ENCODE peak calls at places on chromosomes 4 and X, in five cellular contexts. One of them, this sample, is unnamed.

GRCh38 chrX:39418936-39419659 is 617.8 kb downstream of the MID1IP1 start:
- DNase-seq in heart right ventricle: peak; percentile 53
- DNase-seq in left ventricle myocardium inferior: peak; percentile 62
- DNase-seq in endodermal cell: no peak
- DNase-seq in AG09319: no peak
- DNase-seq in this sample: no peak

GRCh38 chr4:153538408-153539057 is 72.4 kb downstream of the TMEM131L start:
- DNase-seq in endodermal cell: no peak
- DNase-seq in AG09319: no peak
- DNase-seq in heart right ventricle: no peak
- DNase-seq in left ventricle myocardium inferior: peak; percentile 47
- DNase-seq in this sample: no peak

GRCh38 chr4:14621731-14622459 is 380.4 kb upstream of the CPEB2 start:
- DNase-seq in endodermal cell: no peak
- DNase-seq in AG09319: no peak
- DNase-seq in heart right ventricle: no peak
- DNase-seq in left ventricle myocardium inferior: no peak
- DNase-seq in this sample: no peak

GRCh38 chr4:187663076-187663475 is 332.5 kb upstream of the ZFP42 start:
- DNase-seq in heart right ventricle: no peak
- DNase-seq in AG09319: no peak
- DNase-seq in left ventricle myocardium inferior: no peak
- DNase-seq in endodermal cell: no peak
- DNase-seq in this sample: no peak

GRCh38 chr4:126697748-126698147 is 935.0 kb upstream of the INTU start:
- DNase-seq in endodermal cell: no peak
- DNase-seq in heart right ventricle: no peak
- DNase-seq in AG09319: peak; percentile 43
- DNase-seq in left ventricle myocardium inferior: no peak
- DNase-seq in this sample: peak; percentile 74

GRCh38 chr4:168796362-168797106 is 213.5 kb downstream of the CBR4 start:
- DNase-seq in endodermal cell: no peak
- DNase-seq in AG09319: no peak
- DNase-seq in heart right ventricle: no peak
- DNase-seq in left ventricle myocardium inferior: no peak
- DNase-seq in this sample: peak; percentile 75

GRCh38 chr4:189322426-189322825 is 618.2 kb upstream of the FRG1 start:
- DNase-seq in heart right ventricle: no peak
- DNase-seq in endodermal cell: no peak
- DNase-seq in left ventricle myocardium inferior: no peak
- DNase-seq in AG09319: no peak
- DNase-seq in this sample: no peak

GRCh38 chrX:109856974-109857373 is 123.9 kb upstream of the ACSL4 start:
- DNase-seq in heart right ventricle: no peak
- DNase-seq in endodermal cell: no peak
- DNase-seq in left ventricle myocardium inferior: no peak
- DNase-seq in AG09319: no peak
- DNase-seq in this sample: peak; percentile 15

GRCh38 chr4:169270156-169270809 is 473 bp downstream of the SH3RF1 start:
- DNase-seq in heart right ventricle: peak; percentile 68
- DNase-seq in left ventricle myocardium inferior: peak; percentile 75
- DNase-seq in AG09319: no peak
- DNase-seq in endodermal cell: peak; percentile 84
- DNase-seq in this sample: no peak

GRCh38 chrX:117992324-117992723 is 124.3 kb downstream of the KLHL13 start:
- DNase-seq in AG09319: no peak
- DNase-seq in heart right ventricle: no peak
- DNase-seq in endodermal cell: no peak
- DNase-seq in left ventricle myocardium inferior: no peak
- DNase-seq in this sample: no peak

GRCh38 chrX:140087865-140088264 is 122.5 kb upstream of the CXorf66 start:
- DNase-seq in heart right ventricle: no peak
- DNase-seq in left ventricle myocardium inferior: no peak
- DNase-seq in endodermal cell: peak; percentile 45
- DNase-seq in AG09319: no peak
- DNase-seq in this sample: no peak

GRCh38 chrX:38500886-38501285 is 60.5 kb upstream of the TSPAN7 start:
- DNase-seq in AG09319: no peak
- DNase-seq in heart right ventricle: no peak
- DNase-seq in left ventricle myocardium inferior: no peak
- DNase-seq in endodermal cell: no peak
- DNase-seq in this sample: no peak

GRCh38 chrX:40153335-40154221 is 55.8 kb upstream of the BCOR start:
- DNase-seq in heart right ventricle: no peak
- DNase-seq in left ventricle myocardium inferior: peak; percentile 49
- DNase-seq in AG09319: no peak
- DNase-seq in endodermal cell: peak; percentile 83
- DNase-seq in this sample: no peak

GRCh38 chr4:161714022-161714751 is 449.6 kb downstream of the FSTL5 start:
- DNase-seq in left ventricle myocardium inferior: no peak
- DNase-seq in heart right ventricle: no peak
- DNase-seq in AG09319: peak; percentile 3
- DNase-seq in endodermal cell: no peak
- DNase-seq in this sample: no peak

GRCh38 chr4:168124008-168124641 is 31.8 kb downstream of the ANXA10 start:
- DNase-seq in endodermal cell: no peak
- DNase-seq in left ventricle myocardium inferior: no peak
- DNase-seq in AG09319: no peak
- DNase-seq in heart right ventricle: no peak
- DNase-seq in this sample: peak; percentile 73

GRCh38 chr4:40149960-40150385 is 46.9 kb upstream of the RHOH start:
- DNase-seq in heart right ventricle: peak; percentile 64
- DNase-seq in AG09319: peak; percentile 29
- DNase-seq in left ventricle myocardium inferior: peak; percentile 19
- DNase-seq in endodermal cell: peak; percentile 87
- DNase-seq in this sample: peak; percentile 66

GRCh38 chr4:88900432-88900831 is 156.6 kb downstream of the FAM13A start:
- DNase-seq in heart right ventricle: no peak
- DNase-seq in left ventricle myocardium inferior: no peak
- DNase-seq in AG09319: peak; percentile 7
- DNase-seq in endodermal cell: no peak
- DNase-seq in this sample: peak; percentile 61

GRCh38 chrX:140090800-140091275 is 125.5 kb upstream of the CXorf66 start:
- DNase-seq in heart right ventricle: no peak
- DNase-seq in AG09319: no peak
- DNase-seq in endodermal cell: peak; percentile 57
- DNase-seq in left ventricle myocardium inferior: no peak
- DNase-seq in this sample: no peak

GRCh38 chrX:4550018-4550417 is 836.6 kb upstream of the PRKX start:
- DNase-seq in AG09319: no peak
- DNase-seq in left ventricle myocardium inferior: no peak
- DNase-seq in heart right ventricle: no peak
- DNase-seq in endodermal cell: peak; percentile 71
- DNase-seq in this sample: no peak

GRCh38 chrX:17547658-17548057 is 172.7 kb downstream of the NHS start:
- DNase-seq in endodermal cell: no peak
- DNase-seq in AG09319: peak; percentile 54
- DNase-seq in heart right ventricle: peak; percentile 8
- DNase-seq in left ventricle myocardium inferior: peak; percentile 21
- DNase-seq in this sample: peak; percentile 71

GRCh38 chrX:136551410-136551809 is 19.4 kb downstream of the VGLL1 start:
- DNase-seq in endodermal cell: no peak
- DNase-seq in AG09319: no peak
- DNase-seq in heart right ventricle: no peak
- DNase-seq in left ventricle myocardium inferior: no peak
- DNase-seq in this sample: no peak

GRCh38 chr4:185782523-185782922 is 29.5 kb downstream of the SORBS2 start:
- DNase-seq in heart right ventricle: no peak
- DNase-seq in AG09319: no peak
- DNase-seq in left ventricle myocardium inferior: no peak
- DNase-seq in endodermal cell: no peak
- DNase-seq in this sample: no peak

GRCh38 chr4:13151178-13151577 is 333.0 kb downstream of the RAB28 start:
- DNase-seq in AG09319: no peak
- DNase-seq in endodermal cell: no peak
- DNase-seq in left ventricle myocardium inferior: no peak
- DNase-seq in heart right ventricle: no peak
- DNase-seq in this sample: no peak

GRCh38 chr4:2925931-2926860 is 37.0 kb downstream of the NOP14 start:
- DNase-seq in heart right ventricle: no peak
- DNase-seq in endodermal cell: peak; percentile 39
- DNase-seq in left ventricle myocardium inferior: no peak
- DNase-seq in AG09319: no peak
- DNase-seq in this sample: no peak

GRCh38 chrX:123607806-123608205 is 125.0 kb downstream of the THOC2 start:
- DNase-seq in AG09319: no peak
- DNase-seq in endodermal cell: no peak
- DNase-seq in heart right ventricle: no peak
- DNase-seq in left ventricle myocardium inferior: no peak
- DNase-seq in this sample: no peak

GRCh38 chr4:82780398-82781231 is 18.0 kb downstream of the SCD5 start:
- DNase-seq in AG09319: no peak
- DNase-seq in left ventricle myocardium inferior: peak; percentile 82
- DNase-seq in heart right ventricle: peak; percentile 85
- DNase-seq in endodermal cell: peak; percentile 75
- DNase-seq in this sample: no peak

GRCh38 chr4:140556372-140557085 is 12.2 kb downstream of the UCP1 start:
- DNase-seq in left ventricle myocardium inferior: no peak
- DNase-seq in endodermal cell: no peak
- DNase-seq in heart right ventricle: no peak
- DNase-seq in AG09319: no peak
- DNase-seq in this sample: no peak

GRCh38 chr4:1532549-1533395 is 126.5 kb upstream of the NKX1-1 start:
- DNase-seq in left ventricle myocardium inferior: peak; percentile 9
- DNase-seq in AG09319: no peak
- DNase-seq in heart right ventricle: no peak
- DNase-seq in endodermal cell: no peak
- DNase-seq in this sample: no peak

GRCh38 chr4:118683513-118683912 is 1.7 kb upstream of the METTL14 start:
- DNase-seq in left ventricle myocardium inferior: no peak
- DNase-seq in endodermal cell: peak; percentile 61
- DNase-seq in AG09319: no peak
- DNase-seq in heart right ventricle: no peak
- DNase-seq in this sample: no peak

GRCh38 chr4:664713-665231 is 9.3 kb downstream of the ATP5ME start:
- DNase-seq in endodermal cell: peak; percentile 36
- DNase-seq in AG09319: no peak
- DNase-seq in left ventricle myocardium inferior: no peak
- DNase-seq in heart right ventricle: no peak
- DNase-seq in this sample: no peak

GRCh38 chrX:125998432-125998831 is 167.7 kb downstream of the DCAF12L2 start:
- DNase-seq in AG09319: no peak
- DNase-seq in endodermal cell: no peak
- DNase-seq in heart right ventricle: no peak
- DNase-seq in left ventricle myocardium inferior: no peak
- DNase-seq in this sample: no peak
- TF ChIP-seq CTCF in AG09319: peak; percentile 4
- TF ChIP-seq CTCF in endodermal cell: peak; percentile 86
- TF ChIP-seq CTCF in heart right ventricle: peak; percentile 47
- TF ChIP-seq CTCF in left ventricle myocardium inferior: peak; percentile 45
- TF ChIP-seq CTCF in this sample: peak; percentile 38

GRCh38 chrX:129760981-129761380 is 18.8 kb upstream of the SASH3 start:
- DNase-seq in heart right ventricle: no peak
- DNase-seq in endodermal cell: no peak
- DNase-seq in left ventricle myocardium inferior: no peak
- DNase-seq in AG09319: no peak
- DNase-seq in this sample: no peak

GRCh38 chrX:129760155-129760554 is 19.6 kb upstream of the SASH3 start:
- DNase-seq in AG09319: no peak
- DNase-seq in left ventricle myocardium inferior: no peak
- DNase-seq in heart right ventricle: no peak
- DNase-seq in endodermal cell: no peak
- DNase-seq in this sample: no peak

GRCh38 chrX:129761596-129761995 is 18.2 kb upstream of the SASH3 start:
- DNase-seq in left ventricle myocardium inferior: no peak
- DNase-seq in AG09319: no peak
- DNase-seq in endodermal cell: no peak
- DNase-seq in heart right ventricle: no peak
- DNase-seq in this sample: no peak

GRCh38 chrX:129762448-129762847 is 17.3 kb upstream of the SASH3 start:
- DNase-seq in endodermal cell: no peak
- DNase-seq in heart right ventricle: no peak
- DNase-seq in AG09319: no peak
- DNase-seq in left ventricle myocardium inferior: no peak
- DNase-seq in this sample: no peak

DNA sequence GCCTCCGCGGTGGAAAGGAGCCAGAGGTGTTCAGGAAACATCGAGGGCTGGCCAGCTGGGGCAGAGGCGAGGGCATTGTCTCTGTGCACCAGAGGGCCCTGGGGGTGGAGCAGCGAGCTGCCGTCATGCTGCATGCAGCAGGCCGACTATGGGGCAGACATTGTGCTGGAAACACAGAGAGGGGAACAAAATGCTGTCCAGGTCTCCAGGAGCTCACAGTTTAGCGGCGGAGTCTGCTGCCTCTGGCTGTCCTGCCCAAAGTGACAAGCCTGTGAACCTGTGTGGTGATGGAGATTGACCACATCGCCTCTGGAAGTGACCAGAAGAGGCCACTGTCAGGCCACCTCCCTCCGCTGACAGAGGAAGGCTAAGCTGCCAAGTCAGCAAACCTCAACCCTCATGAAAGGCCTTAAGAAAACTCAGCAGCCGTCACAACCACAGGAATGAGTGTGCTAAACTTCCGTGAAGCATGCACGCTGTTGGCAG is 20.1 kb upstream of the SASH3 start:
- DNase-seq in endodermal cell: peak; percentile 52
- DNase-seq in AG09319: peak; percentile 28
- DNase-seq in left ventricle myocardium inferior: no peak
- DNase-seq in heart right ventricle: peak; percentile 35
- DNase-seq in this sample: peak; percentile 72
- TF ChIP-seq CTCF in endodermal cell: peak; percentile 43
- TF ChIP-seq CTCF in AG09319: no peak
- TF ChIP-seq CTCF in left ventricle myocardium inferior: peak; percentile 28
- TF ChIP-seq CTCF in heart right ventricle: peak; percentile 31
- TF ChIP-seq CTCF in this sample: no peak

DNA sequence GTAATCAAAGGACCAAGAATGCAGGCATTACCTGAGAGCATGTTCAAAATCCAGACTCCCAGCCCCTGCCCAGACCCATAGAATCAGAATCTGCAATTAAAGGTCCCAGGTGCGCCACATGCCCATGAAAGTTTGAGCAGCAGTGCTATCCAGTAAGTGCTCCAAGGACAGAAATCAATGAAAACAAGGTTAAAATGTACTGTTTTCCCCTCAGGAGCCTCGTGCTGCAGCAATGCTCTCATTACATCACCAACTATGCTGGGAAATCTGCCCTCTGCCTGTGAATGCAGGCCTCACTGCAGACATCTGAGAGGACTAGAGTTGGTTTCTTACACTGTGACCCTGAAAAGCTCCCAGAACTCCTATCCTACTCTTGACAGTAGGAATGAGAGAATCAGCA is 21.1 kb downstream of the ANXA5 start:
- DNase-seq in AG09319: no peak
- DNase-seq in endodermal cell: peak; percentile 48
- DNase-seq in left ventricle myocardium inferior: no peak
- DNase-seq in heart right ventricle: no peak
- DNase-seq in this sample: peak; percentile 44
- TF ChIP-seq CTCF in AG09319: peak; percentile 47
- TF ChIP-seq CTCF in endodermal cell: peak; percentile 60
- TF ChIP-seq CTCF in left ventricle myocardium inferior: peak; percentile 31
- TF ChIP-seq CTCF in heart right ventricle: peak; percentile 33
- TF ChIP-seq CTCF in this sample: peak; percentile 61

DNA sequence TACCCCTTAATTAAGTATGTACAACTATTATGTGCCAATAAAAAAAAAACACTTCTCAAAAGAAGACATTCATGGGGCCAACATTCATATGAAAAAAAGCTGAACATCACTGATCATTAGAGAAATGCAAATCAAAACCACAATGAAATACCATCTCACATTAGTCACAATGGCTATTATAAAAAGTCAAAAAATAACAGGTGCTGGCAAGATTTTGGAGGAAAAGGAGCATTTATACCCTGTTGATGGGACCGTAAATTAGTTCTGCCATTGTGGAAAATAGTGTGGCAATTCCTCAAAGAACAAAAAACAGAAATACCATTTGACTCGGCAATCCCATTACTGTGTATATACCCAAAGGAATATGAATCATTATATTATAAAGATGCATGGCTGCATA is 229.9 kb downstream of the PAPSS1 start:
- DNase-seq in endodermal cell: no peak
- DNase-seq in heart right ventricle: no peak
- DNase-seq in left ventricle myocardium inferior: no peak
- DNase-seq in AG09319: no peak
- DNase-seq in this sample: no peak
- TF ChIP-seq CTCF in endodermal cell: no peak
- TF ChIP-seq CTCF in heart right ventricle: no peak
- TF ChIP-seq CTCF in left ventricle myocardium inferior: no peak
- TF ChIP-seq CTCF in AG09319: no peak
- TF ChIP-seq CTCF in this sample: no peak

This sample was measured in HFFc6.